ENCODE peak calls at places on chromosomes 5 and 9, in four cellular contexts. A is PC-3, C is choroid plexus epithelial cell, U is GM12865. K is an unnamed sample.

GRCh38 chr9:134010774-134011173 is 14.5 kb upstream of the BRD3OS start:
- DNase-seq in U (no peak), C (no peak), A (no peak), K (no peak)

GRCh38 chr5:61637566-61637965 is 305.5 kb downstream of the ZSWIM6 start:
- DNase-seq in A (peak; percentile 31), U (no peak), C (no peak), K (no peak)

GRCh38 chr5:13133951-13134350 is 810.5 kb downstream of the DNAH5 start:
- DNase-seq in C (no peak), A (no peak), U (no peak), K (no peak)

GRCh38 chr5:45335978-45336377 is 360.2 kb downstream of the HCN1 start:
- DNase-seq in U (no peak), C (no peak), A (no peak), K (no peak)

GRCh38 chr5:6905883-6906282 is 192.7 kb downstream of the TENT4A start:
- DNase-seq in A (no peak), U (no peak), C (no peak), K (no peak)

GRCh38 chr9:90539266-90539665 is 103.4 kb downstream of the DIRAS2 start:
- DNase-seq in A (no peak), C (no peak), U (no peak), K (no peak)

GRCh38 chr5:181035991-181036815 is 3.9 kb upstream of the BTNL9 start:
- DNase-seq in U (no peak), C (no peak), A (peak; percentile 20), K (no peak)

GRCh38 chr5:52725781-52726180 is 61.9 kb upstream of the ITGA1 start:
- DNase-seq in U (no peak), A (no peak), C (no peak), K (no peak)

GRCh38 chr9:101485873-101486692 is 47.6 kb upstream of the RNF20 start:
- DNase-seq in U (no peak), A (no peak), C (peak; percentile 42), K (no peak)

GRCh38 chr9:130931508-130932150 is 7.4 kb downstream of the FIBCD1 start:
- DNase-seq in A (no peak), C (no peak), U (peak; percentile 86), K (no peak)

K was measured in AG04449.